ENCODE peak calls at places on chromosomes 3 and 15, in nine cellular contexts. J is activated CD4-positive, CD25-positive, alpha-beta regulatory T cell treated with anti-CD3 and anti-CD28 coated beads, Interleukin-2, amount 50 U/mL, for 16 hours; L is AG09309; Q is NCI-H524 treated with DMSO at 0.1 percent for 48 hours; F is HTR-8/SVneo; R is NCI-H1694; I is breast epithelium; H is activated B cell treated with CpG ODN at 0.5 μM for 24 hours; C is M059J. M is an unnamed sample.

GRCh38 chr3:16770792-16771191 is 114.0 kb upstream of the PLCL2 start:
- DNase-seq in J (no peak), L (no peak), Q (no peak), F (no peak), R (no peak), I (no peak), H (no peak), C (no peak), M (no peak)

GRCh38 chr15:100928632-100929280 is 9.6 kb downstream of the LRRK1 start:
- DNase-seq in J (no peak), L (no peak), Q (no peak), F (no peak), R (no peak), I (no peak), H (no peak), C (no peak), M (no peak)

GRCh38 chr3:101865751-101866509 is 16.6 kb downstream of the NFKBIZ start:
- DNase-seq in J (no peak), L (no peak), Q (no peak), F (no peak), R (no peak), I (no peak), H (no peak), C (peak; percentile 56), M (no peak)

GRCh38 chr3:32818431-32819085 is 761 bp downstream of the TRIM71 start:
- DNase-seq in J (no peak), L (no peak), Q (no peak), F (no peak), R (no peak), I (no peak), H (peak; percentile 15), C (no peak), M (no peak)

GRCh38 chr3:191762323-191762960 is 301.5 kb downstream of the PYDC2 start:
- DNase-seq in J (no peak), L (peak; percentile 54), Q (no peak), F (peak; percentile 49), R (no peak), I (no peak), H (no peak), C (peak; percentile 93), M (no peak)

GRCh38 chr15:70342141-70342540 is 244.4 kb upstream of the TLE3 start:
- DNase-seq in J (no peak), L (no peak), Q (no peak), F (no peak), R (no peak), I (peak; percentile 5), H (no peak), C (no peak), M (no peak)

GRCh38 chr3:169668957-169669681 is 5.6 kb upstream of the MECOM start:
- DNase-seq in J (no peak), L (no peak), Q (peak; percentile 62), F (peak; percentile 62), R (peak; percentile 11), I (no peak), H (peak; percentile 53), C (peak; percentile 73), M (no peak)

GRCh38 chr3:58188173-58188564 is 22.6 kb downstream of the DNASE1L3 start:
- DNase-seq in J (no peak), L (no peak), Q (no peak), F (no peak), R (no peak), I (no peak), H (no peak), C (peak; percentile 69), M (no peak)

GRCh38 chr3:62686486-62686885 is 188.7 kb downstream of the CADPS start:
- DNase-seq in J (no peak), L (peak; percentile 46), Q (no peak), F (no peak), R (no peak), I (no peak), H (no peak), C (no peak), M (no peak)

GRCh38 chr3:10444511-10444910 is 60.9 kb downstream of the ATP2B2 start:
- DNase-seq in J (no peak), L (no peak), Q (no peak), F (no peak), R (no peak), I (no peak), H (no peak), C (no peak), M (no peak)

GRCh38 chr15:63826513-63826912 is 7.2 kb downstream of the HERC1 start:
- DNase-seq in J (no peak), L (peak; percentile 10), Q (no peak), F (no peak), R (no peak), I (no peak), H (no peak), C (no peak), M (no peak)

GRCh38 chr3:63719796-63720445 is 67.4 kb downstream of the SNTN start:
- DNase-seq in J (no peak), L (no peak), Q (no peak), F (no peak), R (no peak), I (no peak), H (no peak), C (no peak), M (no peak)

GRCh38 chr3:196639517-196640500 is at the start of gene NRROS:
- DNase-seq in J (peak; percentile 35), L (no peak), Q (no peak), F (no peak), R (no peak), I (peak; percentile 37), H (peak; percentile 67), C (peak; percentile 66), M (peak; percentile 57)

GRCh38 chr15:65414841-65415621 is 7.7 kb downstream of the IGDCC4 start:
- DNase-seq in J (no peak), L (no peak), Q (peak; percentile 77), F (no peak), R (peak; percentile 56), I (no peak), H (no peak), C (no peak), M (no peak)

GRCh38 chr3:126267169-126267975 is 87.0 kb upstream of the ALDH1L1 start:
- DNase-seq in J (no peak), L (peak; percentile 88), Q (no peak), F (peak; percentile 75), R (no peak), I (peak; percentile 74), H (no peak), C (peak; percentile 93), M (no peak)